ENCODE peak calls at places on chromosomes 3 and 15, in five cellular contexts. A is uterus; P is mucosa of gallbladder; Y is spleen; X is activated CD8-positive, alpha-beta T cell treated with anti-CD3 and anti-CD28 coated beads for 36 hours. H is an unnamed sample.

GRCh38 chr15:64599716-64600115 is 139.3 kb downstream of the ZNF609 start:
- DNase-seq in A (no peak), P (no peak), Y (no peak), X (no peak), H (no peak)

GRCh38 chr3:63349583-63350177 is 71.6 kb downstream of the SYNPR start:
- DNase-seq in A (peak), P (peak), Y (no peak), X (peak), H (no peak)

GRCh38 chr3:61821823-61822251 is 260.5 kb downstream of the PTPRG start:
- DNase-seq in A (no peak), P (no peak), Y (no peak), X (no peak), H (no peak)

GRCh38 chr15:100713163-100713867 is 110.9 kb downstream of the ASB7 start:
- DNase-seq in A (peak), P (peak), Y (peak), X (no peak), H (no peak)

GRCh38 chr15:69129026-69129385 is 31.4 kb upstream of the GLCE start:
- DNase-seq in A (no peak), P (peak), Y (no peak), X (no peak), H (no peak)

GRCh38 chr3:163561151-163561550 is 1517.1 kb downstream of the SI start:
- DNase-seq in A (no peak), P (no peak), Y (no peak), X (no peak), H (no peak)

GRCh38 chr3:45547764-45548683 is 46.5 kb upstream of the LIMD1 start:
- DNase-seq in A (no peak), P (no peak), Y (no peak), X (no peak), H (no peak)

GRCh38 chr3:6526321-6526720 is 334.6 kb upstream of the GRM7 start:
- DNase-seq in A (no peak), P (no peak), Y (no peak), X (no peak), H (no peak)

GRCh38 chr15:25247418-25248030 is 191.3 kb downstream of the UBE3A start:
- DNase-seq in A (no peak), P (no peak), Y (peak), X (no peak), H (no peak)

GRCh38 chr3:141644931-141645330 is 93.2 kb upstream of the RNF7 start:
- DNase-seq in A (peak), P (peak), Y (peak), X (peak), H (peak)

GRCh38 chr3:148708409-148708808 is 10.7 kb downstream of the AGTR1 start:
- DNase-seq in A (no peak), P (no peak), Y (no peak), X (no peak), H (no peak)

GRCh38 chr15:68719051-68719450 is 101.6 kb downstream of the ANP32A start:
- DNase-seq in A (no peak), P (no peak), Y (no peak), X (no peak), H (no peak)

GRCh38 chr3:256501-256900 is 59.9 kb downstream of the CHL1 start:
- DNase-seq in A (no peak), P (no peak), Y (no peak), X (no peak), H (no peak)

GRCh38 chr3:111650378-111651275 is 55.5 kb upstream of the ZBED2 start:
- DNase-seq in A (no peak), P (no peak), Y (no peak), X (no peak), H (no peak)

GRCh38 chr3:2096196-2096595 is 2.5 kb upstream of the CNTN4 start:
- DNase-seq in A (no peak), P (no peak), Y (no peak), X (no peak), H (no peak)

GRCh38 chr3:4417449-4417848 is 49.6 kb downstream of the SUMF1 start:
- DNase-seq in A (peak), P (no peak), Y (no peak), X (no peak), H (no peak)

GRCh38 chr3:9793161-9793781 is 389 bp downstream of the ARPC4 start:
- DNase-seq in A (no peak), P (no peak), Y (no peak), X (peak), H (no peak)

GRCh38 chr15:48120751-48121150 is at the start of gene SLC24A5:
- DNase-seq in A (no peak), P (no peak), Y (peak), X (no peak), H (no peak)

GRCh38 chr3:13548696-13549512 is at the start of gene FBLN2:
- DNase-seq in A (no peak), P (no peak), Y (peak), X (no peak), H (peak)

GRCh38 chr15:76340198-76340801 is 3.7 kb downstream of the ISL2 start:
- DNase-seq in A (no peak), P (no peak), Y (peak), X (peak), H (peak)

GRCh38 chr15:33955945-33956344 is 12.4 kb upstream of the CHRM5 start:
- DNase-seq in A (no peak), P (no peak), Y (no peak), X (no peak), H (no peak)

GRCh38 chr3:5567113-5567512 is 379.6 kb downstream of the EDEM1 start:
- DNase-seq in A (no peak), P (no peak), Y (no peak), X (no peak), H (no peak)

GRCh38 chr15:29740692-29741311 is 81.5 kb downstream of the TJP1 start:
- DNase-seq in A (no peak), P (no peak), Y (no peak), X (peak), H (no peak)

GRCh38 chr3:64441861-64442260 is 216.6 kb upstream of the PRICKLE2 start:
- DNase-seq in A (no peak), P (no peak), Y (no peak), X (no peak), H (no peak)

GRCh38 chr3:110940074-110940473 is 131.5 kb upstream of the NECTIN3 start:
- DNase-seq in A (no peak), P (no peak), Y (no peak), X (no peak), H (no peak)

GRCh38 chr3:18124501-18124900 is 300.6 kb downstream of the SATB1 start:
- DNase-seq in A (no peak), P (no peak), Y (no peak), X (no peak), H (no peak)

GRCh38 chr3:177557561-177557960 is 360.3 kb upstream of the TBL1XR1 start:
- DNase-seq in A (no peak), P (no peak), Y (no peak), X (no peak), H (no peak)

GRCh38 chr15:27486036-27486435 is 515.1 kb downstream of the GABRG3 start:
- DNase-seq in A (no peak), P (no peak), Y (no peak), X (no peak), H (no peak)

GRCh38 chr3:13011369-13012227 is 61.6 kb downstream of the IQSEC1 start:
- DNase-seq in A (no peak), P (peak), Y (peak), X (peak), H (peak)